ENCODE peak calls at places on chromosome 21, in six cellular contexts. A, T, H, I, W and Z are unnamed samples.

GRCh38 chr21:36005018-36005417 is 55.3 kb downstream of the SETD4 start:
- DNase-seq in A (peak; percentile 42), T (no peak), H (no peak), W (no peak), I (no peak), Z (no peak)

GRCh38 chr21:26473471-26473870 is 99.6 kb downstream of the CYYR1 start:
- DNase-seq in W (no peak), H (no peak), A (no peak), T (no peak), I (no peak), Z (no peak)

GRCh38 chr21:46549650-46550049 is 55.2 kb downstream of the S100B start:
- DNase-seq in I (no peak), H (no peak), T (no peak), A (no peak), W (no peak), Z (no peak)

GRCh38 chr21:22981819-22982218 is 1983.6 kb downstream of the NCAM2 start:
- DNase-seq in T (peak; percentile 24), A (no peak), W (no peak), I (no peak), H (no peak), Z (no peak)

GRCh38 chr21:17726047-17726446 is 93.1 kb downstream of the C21orf91 start:
- DNase-seq in I (no peak), T (no peak), W (peak; percentile 46), H (peak; percentile 12), A (peak; percentile 7), Z (no peak)

GRCh38 chr21:15015622-15016471 is 49.0 kb downstream of the NRIP1 start:
- DNase-seq in I (no peak), T (no peak), A (peak; percentile 91), W (no peak), H (peak; percentile 78), Z (no peak)

GRCh38 chr21:17794631-17795030 is 24.5 kb downstream of the C21orf91 start:
- DNase-seq in A (no peak), H (no peak), T (no peak), I (no peak), W (no peak), Z (no peak)

GRCh38 chr21:45545236-45545570 is 3.0 kb upstream of the SLC19A1 start:
- DNase-seq in T (no peak), H (no peak), I (no peak), W (no peak), A (no peak), Z (no peak)

GRCh38 chr21:37319551-37319950 is 47.0 kb upstream of the DYRK1A start:
- DNase-seq in T (no peak), H (no peak), W (no peak), A (no peak), I (no peak), Z (no peak)

GRCh38 chr21:45512626-45513002 is 29.6 kb downstream of the SLC19A1 start:
- DNase-seq in H (no peak), A (no peak), W (no peak), I (no peak), T (no peak), Z (no peak)

GRCh38 chr21:37592496-37592895 is 225.9 kb downstream of the DYRK1A start:
- DNase-seq in I (peak; percentile 67), T (peak; percentile 62), H (no peak), A (no peak), W (peak; percentile 87), Z (no peak)

GRCh38 chr21:36691539-36692124 is 7.3 kb upstream of the SIM2 start:
- DNase-seq in T (no peak), H (no peak), A (peak; percentile 15), W (peak; percentile 16), I (no peak), Z (no peak)

GRCh38 chr21:29303301-29303700 is 4.6 kb downstream of the BACH1 start:
- DNase-seq in I (no peak), A (no peak), W (no peak), T (no peak), H (no peak), Z (no peak)

GRCh38 chr21:29300547-29301138 is 1.9 kb downstream of the BACH1 start:
- DNase-seq in H (no peak), W (no peak), I (no peak), A (peak; percentile 56), T (no peak), Z (no peak)

GRCh38 chr21:29304577-29304976 is 5.9 kb downstream of the BACH1 start:
- DNase-seq in W (no peak), I (no peak), H (no peak), T (no peak), A (no peak), Z (no peak)

GRCh38 chr21:29301703-29302102 is 3.0 kb downstream of the BACH1 start:
- DNase-seq in H (no peak), A (no peak), W (no peak), T (no peak), I (no peak), Z (no peak)

GRCh38 chr21:29302340-29302991 is 3.7 kb downstream of the BACH1 start:
- DNase-seq in T (no peak), I (no peak), H (peak; percentile 29), A (peak; percentile 34), W (no peak), Z (no peak)
- H2BK15ac ChIP-seq in T (no peak overlapping the region), I (no peak overlapping the region), H (no peak overlapping the region), A (peak overlapping the region; percentile 29), W (no peak overlapping the region), Z (no peak overlapping the region)

GRCh38 chr21:34592120-34592561 is 22.8 kb downstream of the RCAN1 start:
- DNase-seq in I (no peak), W (no peak), T (no peak), H (peak; percentile 66), A (peak; percentile 48), Z (no peak)

GRCh38 chr21:34594566-34595234 is 20.2 kb downstream of the RCAN1 start:
- DNase-seq in A (no peak), I (peak; percentile 31), W (no peak), H (no peak), T (no peak), Z (no peak)

GRCh38 chr21:34593954-34594531 is 20.9 kb downstream of the RCAN1 start:
- DNase-seq in I (peak; percentile 8), W (no peak), T (no peak), H (peak; percentile 71), A (no peak), Z (no peak)

GRCh38 chr21:34592573-34592972 is 22.3 kb downstream of the RCAN1 start:
- DNase-seq in I (no peak), W (no peak), A (no peak), H (peak; percentile 56), T (no peak), Z (no peak)

GRCh38 chr21:34593423-34593822 is 21.5 kb downstream of the RCAN1 start:
- DNase-seq in I (no peak), T (no peak), A (no peak), W (no peak), H (no peak), Z (no peak)
- H3K4me1 ChIP-seq in I (no peaks in the 10 kb centered on the region), T (no peaks in the 10 kb centered on the region), A (peaks cover 6% of the 10 kb centered on the region), W (no peaks in the 10 kb centered on the region), H (no peaks in the 10 kb centered on the region), Z (no peaks in the 10 kb centered on the region)

GRCh38 chr21:34885125-34885524 is 164.0 kb downstream of the RUNX1 start:
- DNase-seq in A (no peak), T (no peak), I (no peak), H (no peak), W (no peak), Z (no peak)

GRCh38 chr21:34887729-34888568 is 161.2 kb downstream of the RUNX1 start:
- DNase-seq in I (no peak), A (peak; percentile 99), T (peak; percentile 46), H (peak; percentile 98), W (peak; percentile 68), Z (no peak)

GRCh38 chr21:34884346-34884929 is 164.7 kb downstream of the RUNX1 start:
- DNase-seq in I (no peak), W (no peak), H (no peak), A (no peak), T (no peak), Z (no peak)

GRCh38 chr21:34886554-34887385 is 162.3 kb downstream of the RUNX1 start:
- DNase-seq in I (peak; percentile 66), T (peak; percentile 47), A (no peak), H (peak; percentile 51), W (peak; percentile 60), Z (no peak)

GRCh38 chr21:34885636-34886553 is 163.2 kb downstream of the RUNX1 start:
- DNase-seq in W (peak; percentile 50), T (peak; percentile 44), A (no peak), H (peak; percentile 45), I (peak; percentile 55), Z (no peak)
- H3K18ac ChIP-seq in W (no peak overlapping the region), T (no peak overlapping the region), A (peak overlapping the region; percentile 95), H (peak overlapping the region; percentile 100), I (no peak overlapping the region), Z (no peak overlapping the region)

GRCh38 chr21:34017127-34017961 is 56.0 kb upstream of the MRPS6 start:
- DNase-seq in I (no peak), H (no peak), A (no peak), T (no peak), W (no peak), Z (no peak)

GRCh38 chr21:34009193-34009592 is 64.2 kb upstream of the MRPS6 start:
- DNase-seq in T (no peak), I (no peak), A (no peak), H (no peak), W (no peak), Z (no peak)

GRCh38 chr21:34008618-34009017 is 64.8 kb upstream of the MRPS6 start:
- DNase-seq in A (no peak), T (no peak), W (no peak), H (no peak), I (no peak), Z (no peak)

GRCh38 chr21:34011660-34012059 is 61.7 kb upstream of the MRPS6 start:
- DNase-seq in H (no peak), A (no peak), T (no peak), I (no peak), W (no peak), Z (no peak)

GRCh38 chr21:34012640-34013039 is 60.7 kb upstream of the MRPS6 start:
- DNase-seq in A (no peak), H (no peak), T (no peak), W (no peak), I (no peak), Z (no peak)
- H2BK15ac ChIP-seq in A (no peak overlapping the region), H (no peak overlapping the region), T (no peak overlapping the region), W (no peak overlapping the region), I (no peak overlapping the region), Z (no peak overlapping the region)

GRCh38 chr21:39010629-39011404 is 172.4 kb downstream of the PSMG1 start:
- DNase-seq in H (no peak), T (no peak), A (no peak), I (no peak), W (no peak), Z (no peak)

GRCh38 chr21:39009587-39010225 is 173.5 kb downstream of the PSMG1 start:
- DNase-seq in H (no peak), A (no peak), T (no peak), W (no peak), I (no peak), Z (no peak)

GRCh38 chr21:39007532-39007931 is 175.7 kb downstream of the PSMG1 start:
- DNase-seq in A (no peak), H (no peak), T (no peak), W (peak; percentile 58), I (no peak), Z (no peak)

GRCh38 chr21:39006653-39007417 is 176.4 kb downstream of the PSMG1 start:
- DNase-seq in H (no peak), A (no peak), I (no peak), T (no peak), W (no peak), Z (no peak)

DNA sequence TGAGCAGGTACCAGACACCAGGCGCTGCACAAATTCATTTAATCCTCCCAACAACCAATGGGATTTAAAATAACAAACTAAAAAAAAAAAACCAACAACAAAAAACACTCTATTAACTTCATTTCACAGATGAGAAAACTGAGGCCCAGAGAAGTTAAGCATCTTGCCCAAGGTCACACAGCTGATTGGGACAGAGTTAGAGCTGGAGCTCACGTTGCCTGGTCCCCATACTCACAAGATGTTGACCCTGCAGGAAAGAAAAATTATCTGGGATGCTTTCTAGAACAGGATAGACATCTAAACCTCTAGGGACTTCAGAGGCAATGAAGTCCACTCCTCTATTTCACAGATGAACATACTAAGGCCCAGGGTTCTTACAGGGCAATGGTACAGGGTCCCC is 175.3 kb downstream of the PSMG1 start:
- DNase-seq in I (no peak), H (no peak), A (no peak), W (no peak), T (no peak), Z (no peak)
- H3K4me1 ChIP-seq in I (peaks cover 2% of the 10 kb centered on the region), H (peaks cover 5% of the 10 kb centered on the region), A (peaks cover 13% of the 10 kb centered on the region), W (no peaks in the 10 kb centered on the region), T (no peaks in the 10 kb centered on the region), Z (peaks cover 14% of the 10 kb centered on the region)